ENCODE peak calls at places on chromosomes 1 and 21, in eight cellular contexts. U, A, F, D, B, Z, P and I are unnamed samples.

GRCh38 chr21:45202889-45203288 is 84.8 kb downstream of the POFUT2 start:
- DNase-seq in U (no peak), A (no peak), F (no peak), D (no peak), B (no peak), Z (no peak), P (no peak), I (no peak)

GRCh38 chr1:202164271-202165037 is 4.1 kb upstream of the PTPN7 start:
- DNase-seq in U (no peak), A (peak), F (no peak), D (no peak), B (peak), Z (peak), P (no peak), I (peak)

GRCh38 chr1:153928245-153928644 is 5.5 kb upstream of the GATAD2B start:
- DNase-seq in U (no peak), A (no peak), F (no peak), D (no peak), B (no peak), Z (peak), P (no peak), I (no peak)

GRCh38 chr1:241225741-241226140 is 131.3 kb downstream of the RGS7 start:
- DNase-seq in U (no peak), A (no peak), F (no peak), D (no peak), B (no peak), Z (no peak), P (no peak), I (no peak)

GRCh38 chr1:89931950-89932349 is 63.0 kb upstream of the ZNF326 start:
- DNase-seq in U (no peak), A (no peak), F (peak), D (no peak), B (no peak), Z (no peak), P (no peak), I (no peak)

GRCh38 chr1:64060611-64061302 is 142.7 kb upstream of the UBE2U start:
- DNase-seq in U (no peak), A (no peak), F (no peak), D (no peak), B (no peak), Z (no peak), P (no peak), I (no peak)

GRCh38 chr1:39076127-39076798 is 50.1 kb downstream of the NDUFS5 start:
- DNase-seq in U (peak), A (peak), F (no peak), D (no peak), B (peak), Z (no peak), P (peak), I (no peak)

GRCh38 chr1:147892731-147893214 is 9.8 kb upstream of the GJA8 start:
- DNase-seq in U (peak), A (no peak), F (peak), D (no peak), B (peak), Z (peak), P (peak), I (no peak)

GRCh38 chr1:8858112-8858668 is 20.3 kb downstream of the ENO1 start:
- DNase-seq in U (peak), A (no peak), F (no peak), D (no peak), B (no peak), Z (no peak), P (peak), I (no peak)

GRCh38 chr1:235253219-235253640 is 74.7 kb downstream of the ARID4B start:
- DNase-seq in U (peak), A (peak), F (peak), D (no peak), B (peak), Z (peak), P (peak), I (no peak)

GRCh38 chr21:45112371-45112770 is 38.0 kb downstream of the ADARB1 start:
- DNase-seq in U (peak), A (no peak), F (no peak), D (no peak), B (no peak), Z (no peak), P (no peak), I (no peak)

GRCh38 chr1:201758508-201759050 is 70.4 kb upstream of the IPO9 start:
- DNase-seq in U (no peak), A (no peak), F (no peak), D (no peak), B (no peak), Z (no peak), P (no peak), I (no peak)

GRCh38 chr21:33949516-33950424 is 34.2 kb upstream of the ATP5PO start:
- DNase-seq in U (no peak), A (no peak), F (no peak), D (no peak), B (no peak), Z (peak), P (no peak), I (no peak)

GRCh38 chr1:22711591-22712501 is 1.2 kb downstream of the EPHB2 start:
- DNase-seq in U (peak), A (peak), F (peak), D (no peak), B (peak), Z (peak), P (no peak), I (no peak)

GRCh38 chr1:21066365-21067012 is 110.2 kb downstream of the EIF4G3 start:
- DNase-seq in U (no peak), A (no peak), F (no peak), D (no peak), B (no peak), Z (no peak), P (no peak), I (no peak)

GRCh38 chr1:90391116-90391515 is 326.0 kb downstream of the BARHL2 start:
- DNase-seq in U (peak), A (no peak), F (no peak), D (no peak), B (no peak), Z (no peak), P (no peak), I (no peak)

GRCh38 chr1:184041731-184042130 is 4.2 kb upstream of the COLGALT2 start:
- DNase-seq in U (no peak), A (no peak), F (no peak), D (no peak), B (no peak), Z (no peak), P (no peak), I (no peak)

GRCh38 chr1:1858382-1859086 is 32.4 kb downstream of the GNB1 start:
- DNase-seq in U (peak), A (peak), F (no peak), D (no peak), B (peak), Z (no peak), P (peak), I (no peak)

GRCh38 chr1:241888232-241888631 is 40.2 kb downstream of the EXO1 start:
- DNase-seq in U (peak), A (no peak), F (no peak), D (no peak), B (no peak), Z (no peak), P (peak), I (no peak)

GRCh38 chr1:10686404-10687040 is 109.9 kb downstream of the CASZ1 start:
- DNase-seq in U (no peak), A (no peak), F (no peak), D (no peak), B (no peak), Z (no peak), P (no peak), I (no peak)

GRCh38 chr1:226541631-226542622 is 6.6 kb upstream of the STUM start:
- DNase-seq in U (no peak), A (no peak), F (no peak), D (no peak), B (peak), Z (no peak), P (no peak), I (no peak)

GRCh38 chr1:89975540-89976125 is 19.3 kb upstream of the ZNF326 start:
- DNase-seq in U (no peak), A (no peak), F (no peak), D (no peak), B (no peak), Z (no peak), P (no peak), I (no peak)

DNA sequence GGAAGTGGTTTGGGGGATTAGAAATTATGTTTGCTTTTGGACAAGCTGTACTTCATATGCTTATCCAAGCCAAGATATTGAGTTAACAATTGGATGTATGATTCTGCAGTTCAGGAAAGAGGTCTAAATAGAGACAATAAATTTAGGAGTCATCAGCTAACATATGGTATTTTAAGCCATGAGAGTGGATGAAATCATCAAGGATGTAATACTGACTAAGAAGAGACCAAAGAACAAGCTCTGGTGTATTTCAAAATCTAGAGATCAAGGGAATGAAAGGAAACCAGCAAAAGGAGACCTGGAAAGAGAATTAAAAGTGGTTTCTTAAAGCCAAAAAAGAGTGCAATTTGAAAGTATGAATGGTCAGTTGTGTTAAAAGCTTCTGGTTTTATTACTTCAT is 183.6 kb upstream of the BEND5 start:
- DNase-seq in U (no peak), A (no peak), F (no peak), D (no peak), B (no peak), Z (no peak), P (no peak), I (no peak)
- TF ChIP-seq CTCF in U (no peak), A (no peak), F (no peak), D (no peak), B (no peak), Z (no peak), P (no peak), I (no peak)

DNA sequence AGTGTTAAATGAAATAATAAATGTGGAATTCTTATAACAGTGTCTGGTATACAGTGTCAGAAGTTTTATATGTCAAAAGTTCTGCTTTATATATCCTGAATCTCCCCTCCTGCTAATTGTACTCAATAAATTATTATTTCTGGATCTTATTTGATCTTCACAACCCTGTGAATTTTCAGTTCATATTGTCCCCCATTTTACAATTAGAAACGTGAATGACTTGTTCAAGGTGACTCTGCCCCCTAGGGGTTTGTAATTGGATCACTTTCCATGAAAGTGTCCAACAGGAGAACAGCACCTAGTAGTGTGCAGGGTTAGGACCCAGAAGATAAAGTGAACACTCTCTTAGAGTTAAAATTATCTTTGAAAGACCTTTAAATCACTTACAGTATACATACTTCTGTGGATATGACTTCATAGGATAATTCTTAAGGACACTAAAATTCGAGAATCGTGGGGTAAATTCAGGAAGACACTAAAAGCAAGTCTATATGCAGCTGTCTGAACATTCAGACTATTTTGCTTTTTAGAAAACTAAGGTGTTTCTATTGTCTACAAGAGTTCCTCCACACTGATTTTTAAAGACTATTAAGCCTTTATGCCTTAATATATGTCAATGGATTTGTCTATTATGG is 4.5 kb upstream of the DDR2 start:
- DNase-seq in U (no peak), A (no peak), F (no peak), D (no peak), B (no peak), Z (peak), P (peak), I (no peak)
- TF ChIP-seq CTCF in U (peak), A (no peak), F (peak), D (no peak), B (peak), Z (peak), P (peak), I (no peak)

GRCh38 chr1:109634771-109635750 is 15.4 kb downstream of the AMPD2 start:
- DNase-seq in U (no peak), A (no peak), F (no peak), D (no peak), B (no peak), Z (peak), P (no peak), I (no peak)
- TF ChIP-seq CTCF in U (no peak), A (no peak), F (no peak), D (no peak), B (no peak), Z (no peak), P (no peak), I (no peak)

GRCh38 chr1:198157241-198157846 is 546 bp downstream of the NEK7 start:
- DNase-seq in U (peak), A (peak), F (peak), D (peak), B (peak), Z (peak), P (peak), I (peak)
- TF ChIP-seq CTCF in U (no peak), A (no peak), F (no peak), D (no peak), B (no peak), Z (no peak), P (no peak), I (no peak)

GRCh38 chr1:80657707-80658106 is 1143.0 kb upstream of the ADGRL2 start:
- DNase-seq in U (no peak), A (no peak), F (no peak), D (no peak), B (no peak), Z (no peak), P (no peak), I (no peak)

GRCh38 chr1:80656628-80657019 is 1144.1 kb upstream of the ADGRL2 start:
- DNase-seq in U (peak), A (no peak), F (no peak), D (no peak), B (no peak), Z (no peak), P (no peak), I (no peak)

GRCh38 chr1:80657048-80657653 is 1143.6 kb upstream of the ADGRL2 start:
- DNase-seq in U (no peak), A (no peak), F (no peak), D (no peak), B (no peak), Z (no peak), P (no peak), I (no peak)

GRCh38 chr1:80656011-80656627 is 1144.6 kb upstream of the ADGRL2 start:
- DNase-seq in U (no peak), A (no peak), F (peak), D (no peak), B (no peak), Z (peak), P (no peak), I (no peak)
- TF ChIP-seq CTCF in U (peak), A (no peak), F (peak), D (no peak), B (no peak), Z (peak), P (no peak), I (no peak)